ENCODE peak calls at places on chromosome 16, in five cellular contexts. C is CD8-positive, alpha-beta T cell; D is activated CD4-positive, alpha-beta T cell treated with anti-CD3 and anti-CD28 coated beads for 1 hour; M is breast epithelium; W is NCI-H2171. S is an unnamed sample.

GRCh38 chr16:48054881-48055601 is 100.8 kb downstream of the ABCC12 start:
- DNase-seq in C (no peak), D (no peak), M (no peak), W (peak), S (peak)

GRCh38 chr16:50068550-50068949 is 2.8 kb downstream of the HEATR3 start:
- DNase-seq in C (no peak), D (no peak), M (no peak), W (no peak), S (no peak)

GRCh38 chr16:4612977-4613635 is 1.6 kb downstream of the UBALD1 start:
- DNase-seq in C (no peak), D (no peak), M (no peak), W (no peak), S (no peak)

GRCh38 chr16:65312071-65312470 is 190.2 kb upstream of the CDH11 start:
- DNase-seq in C (no peak), D (no peak), M (no peak), W (no peak), S (no peak)

GRCh38 chr16:68360971-68361370 is 50.2 kb downstream of the PRMT7 start:
- DNase-seq in C (no peak), D (no peak), M (no peak), W (no peak), S (no peak)

GRCh38 chr16:57475711-57476339 is 10.5 kb downstream of the DOK4 start:
- DNase-seq in C (peak), D (peak), M (peak), W (no peak), S (no peak)

GRCh38 chr16:474420-475122 is 49.1 kb downstream of the RAB11FIP3 start:
- DNase-seq in C (no peak), D (no peak), M (no peak), W (no peak), S (no peak)

GRCh38 chr16:30615358-30616076 is 5.3 kb upstream of the ZNF689 start:
- DNase-seq in C (peak), D (peak), M (peak), W (no peak), S (peak)

GRCh38 chr16:55488306-55488705 is 9.3 kb downstream of the MMP2 start:
- DNase-seq in C (no peak), D (no peak), M (no peak), W (no peak), S (no peak)

GRCh38 chr16:54342966-54343365 is 56.4 kb upstream of the IRX3 start:
- DNase-seq in C (no peak), D (no peak), M (no peak), W (no peak), S (no peak)

GRCh38 chr16:66511615-66512500 is 38.1 kb downstream of the TK2 start:
- DNase-seq in C (no peak), D (no peak), M (peak), W (no peak), S (no peak)

GRCh38 chr16:89319883-89320716 is 102.6 kb downstream of the ZNF778 start:
- DNase-seq in C (no peak), D (no peak), M (no peak), W (no peak), S (no peak)

GRCh38 chr16:12440233-12440530 is 363.5 kb downstream of the CPPED1 start:
- DNase-seq in C (no peak), D (no peak), M (no peak), W (no peak), S (no peak)

GRCh38 chr16:13779676-13780075 is 140.3 kb upstream of the ERCC4 start:
- DNase-seq in C (no peak), D (no peak), M (no peak), W (no peak), S (no peak)

GRCh38 chr16:85164838-85165516 is 52.7 kb upstream of the CIBAR2 start:
- DNase-seq in C (no peak), D (no peak), M (no peak), W (no peak), S (no peak)

GRCh38 chr16:87784812-87785211 is 19.0 kb upstream of the KLHDC4 start:
- DNase-seq in C (no peak), D (no peak), M (no peak), W (no peak), S (no peak)

GRCh38 chr16:83233153-83233552 is 574.6 kb upstream of the HSBP1 start:
- DNase-seq in C (no peak), D (no peak), M (no peak), W (no peak), S (no peak)

GRCh38 chr16:1492923-1493745 is at the start of gene TELO2:
- DNase-seq in C (peak), D (peak), M (peak), W (peak), S (peak)